ENCODE peak calls at places on chromosomes 4 and X, in six cellular contexts. D is GM06990; C is lower lobe of right lung; F is CD8-positive, alpha-beta T cell; E is tibial nerve; M is SK-N-SH. G is an unnamed sample.

GRCh38 chr4:147768113-147768512 is 36.2 kb downstream of the ARHGAP10 start:
- DNase-seq in D (no peak), C (no peak), F (no peak), E (no peak), M (no peak), G (peak; percentile 67)

GRCh38 chr4:138162259-138162658 is 79.9 kb downstream of the SLC7A11 start:
- DNase-seq in D (no peak), C (no peak), F (no peak), E (no peak), M (no peak), G (no peak)

GRCh38 chr4:133513891-133514290 is 364.8 kb downstream of the PCDH10 start:
- DNase-seq in D (no peak), C (no peak), F (no peak), E (no peak), M (no peak), G (no peak)

GRCh38 chrX:31590581-31591113 is 518.8 kb upstream of the FTHL17 start:
- DNase-seq in D (no peak), C (no peak), F (no peak), E (no peak), M (no peak), G (no peak)

GRCh38 chrX:1244164-1245076 is 24.2 kb upstream of the CSF2RA start:
- DNase-seq in D (no peak), C (no peak), F (no peak), E (no peak), M (no peak), G (no peak)

GRCh38 chr4:114606240-114606639 is 7.6 kb downstream of the UGT8 start:
- DNase-seq in D (no peak), C (no peak), F (no peak), E (no peak), M (no peak), G (no peak)

GRCh38 chr4:103400405-103400804 is 202.3 kb upstream of the CENPE start:
- DNase-seq in D (no peak), C (no peak), F (no peak), E (no peak), M (no peak), G (peak; percentile 5)

GRCh38 chr4:149706942-149707341 is 108.7 kb downstream of the IQCM start:
- DNase-seq in D (no peak), C (no peak), F (no peak), E (no peak), M (no peak), G (no peak)

GRCh38 chrX:68647156-68647957 is at the start of gene STARD8:
- DNase-seq in D (no peak), C (peak; percentile 47), F (no peak), E (no peak), M (peak; percentile 75), G (no peak)

GRCh38 chr4:146165840-146166239 is 9.7 kb upstream of the LSM6 start:
- DNase-seq in D (no peak), C (no peak), F (no peak), E (no peak), M (no peak), G (no peak)

GRCh38 chrX:108313662-108314061 is 124.6 kb downstream of the COL4A6 start:
- DNase-seq in D (no peak), C (no peak), F (no peak), E (no peak), M (no peak), G (no peak)

GRCh38 chr4:73221734-73222133 is 36.9 kb downstream of the ANKRD17 start:
- DNase-seq in D (no peak), C (no peak), F (no peak), E (no peak), M (no peak), G (no peak)

GRCh38 chr4:77538144-77538543 is 67.5 kb upstream of the CXCL13 start:
- DNase-seq in D (no peak), C (no peak), F (no peak), E (no peak), M (no peak), G (peak; percentile 42)

GRCh38 chrX:102067966-102068723 is 57.3 kb upstream of the TCEAL2 start:
- DNase-seq in D (no peak), C (no peak), F (no peak), E (no peak), M (peak; percentile 10), G (no peak)

GRCh38 chr4:98558366-98558765 is 100.0 kb downstream of the TSPAN5 start:
- DNase-seq in D (no peak), C (no peak), F (no peak), E (no peak), M (no peak), G (no peak)

GRCh38 chr4:94551616-94552564 is 100.1 kb downstream of the PDLIM5 start:
- DNase-seq in D (no peak), C (no peak), F (no peak), E (no peak), M (no peak), G (no peak)

GRCh38 chr4:73816814-73817213 is 19.7 kb upstream of the CXCL6 start:
- DNase-seq in D (no peak), C (no peak), F (no peak), E (no peak), M (no peak), G (peak; percentile 90)

GRCh38 chrX:112851161-112851779 is 10.6 kb upstream of the AMOT start:
- DNase-seq in D (peak; percentile 51), C (no peak), F (no peak), E (no peak), M (no peak), G (no peak)

GRCh38 chrX:136616987-136617685 is 30.8 kb upstream of the CD40LG start:
- DNase-seq in D (peak; percentile 9), C (no peak), F (no peak), E (no peak), M (no peak), G (no peak)

GRCh38 chr4:102572452-102572851 is 71.3 kb downstream of the NFKB1 start:
- DNase-seq in D (no peak), C (no peak), F (no peak), E (no peak), M (no peak), G (no peak)

GRCh38 chrX:66015152-66015827 is 24.6 kb downstream of the VSIG4 start:
- DNase-seq in D (peak; percentile 59), C (peak; percentile 51), F (no peak), E (no peak), M (no peak), G (no peak)

GRCh38 chr4:1772869-1773538 is 20.1 kb upstream of the FGFR3 start:
- DNase-seq in D (no peak), C (no peak), F (no peak), E (no peak), M (peak; percentile 73), G (no peak)

GRCh38 chr4:182518421-182518820 is 275.2 kb downstream of the TENM3 start:
- DNase-seq in D (no peak), C (no peak), F (no peak), E (no peak), M (no peak), G (no peak)

GRCh38 chrX:68511255-68511654 is 12.4 kb downstream of the YIPF6 start:
- DNase-seq in D (no peak), C (no peak), F (no peak), E (no peak), M (peak; percentile 56), G (no peak)

GRCh38 chr4:153159728-153160221 is 44.5 kb upstream of the TRIM2 start:
- DNase-seq in D (no peak), C (no peak), F (no peak), E (no peak), M (no peak), G (no peak)

GRCh38 chrX:135295238-135295943 is 13.9 kb upstream of the ETDC start:
- DNase-seq in D (peak; percentile 50), C (peak; percentile 65), F (peak; percentile 18), E (no peak), M (peak; percentile 59), G (peak; percentile 11)

GRCh38 chrX:11180571-11180970 is 69.4 kb downstream of the HCCS start:
- DNase-seq in D (no peak), C (no peak), F (no peak), E (no peak), M (no peak), G (no peak)

GRCh38 chr4:138175337-138175794 is 66.8 kb downstream of the SLC7A11 start:
- DNase-seq in D (no peak), C (no peak), F (no peak), E (no peak), M (no peak), G (no peak)

GRCh38 chrX:151973851-151974335 is 583 bp downstream of the GABRE start:
- DNase-seq in D (no peak), C (peak; percentile 53), F (no peak), E (no peak), M (peak; percentile 19), G (no peak)
- H3K4me3 ChIP-seq in D (no peak overlapping the region), C (peak overlapping the region; percentile 54), F (no peak overlapping the region), E (peak overlapping the region; percentile 55), M (peak overlapping the region; percentile 68), G (peak overlapping the region; percentile 65)

GRCh38 chrX:47080915-47081236 is 2.6 kb downstream of the RGN start:
- DNase-seq in D (no peak), C (no peak), F (no peak), E (no peak), M (no peak), G (no peak)
- H3K4me3 ChIP-seq in D (no peak overlapping the region), C (no peak overlapping the region), F (no peak overlapping the region), E (no peak overlapping the region), M (no peak overlapping the region), G (no peak overlapping the region)

DNA sequence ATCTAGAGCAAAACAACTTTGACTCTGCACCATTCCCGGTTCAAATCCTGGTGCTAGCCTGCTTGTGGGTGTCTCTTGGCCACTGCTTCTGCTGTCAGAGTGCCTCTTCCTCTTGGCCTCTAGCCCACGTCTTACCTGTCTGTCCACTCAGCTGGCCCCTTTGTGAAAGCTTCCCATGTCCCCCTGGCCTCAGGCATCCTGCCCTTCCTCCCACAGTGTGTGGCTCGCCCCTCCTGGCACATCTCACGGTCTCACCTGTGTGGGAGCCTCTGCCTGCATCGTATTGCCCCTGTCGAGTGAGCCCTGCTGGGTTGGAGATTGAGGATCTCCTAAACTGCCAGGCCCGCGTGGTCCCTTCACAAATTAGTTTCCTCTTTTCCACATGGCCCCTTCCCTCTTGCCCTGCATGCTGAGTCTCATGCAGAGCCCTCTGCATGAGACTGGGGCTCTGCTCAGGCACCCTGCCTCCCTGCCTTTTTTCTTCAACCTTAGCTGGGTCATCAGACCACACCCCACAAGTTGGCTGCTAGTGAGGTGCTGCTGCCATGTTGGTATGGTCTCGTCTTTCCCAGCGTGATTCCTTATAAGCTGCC is 53.7 kb upstream of the TADA2B start:
- DNase-seq in D (no peak), C (no peak), F (no peak), E (no peak), M (no peak), G (no peak)
- H3K4me3 ChIP-seq in D (no peak overlapping the region), C (no peak overlapping the region), F (no peak overlapping the region), E (no peak overlapping the region), M (no peak overlapping the region), G (no peak overlapping the region)

DNA sequence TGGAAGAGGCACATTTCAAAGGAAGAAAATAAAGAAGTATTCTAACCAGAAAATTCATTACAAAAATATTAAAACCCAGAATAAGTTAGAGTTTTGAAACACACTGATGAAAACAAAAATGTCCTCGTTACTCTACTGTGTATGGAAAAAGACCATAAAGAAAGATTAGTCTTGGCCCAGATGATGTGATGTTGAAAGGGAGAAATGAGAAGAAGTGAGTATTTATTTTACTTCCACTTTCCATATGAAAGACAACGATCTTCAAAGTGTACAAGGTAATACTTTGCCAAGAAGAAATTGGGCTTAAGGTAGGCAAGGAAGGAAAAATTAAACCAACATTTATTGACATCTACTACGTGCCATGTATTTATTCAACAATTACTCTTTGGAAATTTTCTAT is 48.6 kb upstream of the EMCN start:
- DNase-seq in D (no peak), C (no peak), F (no peak), E (no peak), M (no peak), G (no peak)
- H3K4me3 ChIP-seq in D (no peak overlapping the region), C (no peak overlapping the region), F (no peak overlapping the region), E (no peak overlapping the region), M (no peak overlapping the region), G (no peak overlapping the region)

GRCh38 chr4:165953181-165953580 is 80.1 kb downstream of the TLL1 start:
- DNase-seq in D (no peak), C (no peak), F (no peak), E (no peak), M (no peak), G (no peak)
- H3K4me3 ChIP-seq in D (no peak overlapping the region), C (no peak overlapping the region), F (no peak overlapping the region), E (no peak overlapping the region), M (no peak overlapping the region), G (no peak overlapping the region)